ENCODE peak calls at places on chromosomes 5 and 9, in seven cellular contexts. Y is A549, P is endothelial cell of umbilical vein, U is SK-N-SH, V is K562, T is HCT116, W is HepG2. S is an unnamed sample.

GRCh38 chr9:106878943-106879916 is 16.3 kb downstream of the ZNF462 start:
- DNase-seq in Y (peak), P (peak), U (peak), V (no peak), T (no peak), W (no peak), S (no peak)

GRCh38 chr9:98591696-98592095 is 117.0 kb downstream of the GABBR2 start:
- DNase-seq in Y (no peak), P (no peak), U (no peak), V (no peak), T (no peak), W (no peak), S (no peak)

GRCh38 chr5:65268520-65268919 is 213.2 kb downstream of the ADAMTS6 start:
- DNase-seq in Y (no peak), P (no peak), U (no peak), V (no peak), T (no peak), W (no peak), S (no peak)

GRCh38 chr5:98031496-98031895 is 742.0 kb upstream of the RGMB start:
- DNase-seq in Y (no peak), P (no peak), U (no peak), V (no peak), T (no peak), W (no peak), S (peak)

GRCh38 chr9:134658378-134658955 is 16.9 kb downstream of the COL5A1 start:
- DNase-seq in Y (no peak), P (no peak), U (no peak), V (no peak), T (no peak), W (no peak), S (no peak)

GRCh38 chr5:154110781-154111180 is 72.0 kb downstream of the MFAP3 start:
- DNase-seq in Y (no peak), P (no peak), U (no peak), V (no peak), T (no peak), W (no peak), S (no peak)

GRCh38 chr5:156393980-156394379 is 67.0 kb downstream of the SGCD start:
- DNase-seq in Y (no peak), P (no peak), U (no peak), V (no peak), T (no peak), W (no peak), S (no peak)

GRCh38 chr5:139635606-139636206 is 12.4 kb upstream of the CXXC5 start:
- DNase-seq in Y (peak), P (peak), U (peak), V (peak), T (no peak), W (peak), S (peak)

GRCh38 chr9:116496167-116496566 is 190.9 kb upstream of the TRIM32 start:
- DNase-seq in Y (no peak), P (no peak), U (no peak), V (no peak), T (no peak), W (no peak), S (no peak)

GRCh38 chr5:76717222-76718083 is 1.5 kb downstream of the F2R start:
- DNase-seq in Y (no peak), P (no peak), U (no peak), V (peak), T (no peak), W (no peak), S (no peak)

GRCh38 chr5:76720988-76721569 is 5.2 kb downstream of the F2R start:
- DNase-seq in Y (no peak), P (no peak), U (no peak), V (no peak), T (no peak), W (no peak), S (peak)

GRCh38 chr5:76718381-76718832 is 2.5 kb downstream of the F2R start:
- DNase-seq in Y (no peak), P (peak), U (no peak), V (no peak), T (no peak), W (no peak), S (no peak)

GRCh38 chr5:76716456-76717157 is 681 bp downstream of the F2R start:
- DNase-seq in Y (peak), P (peak), U (peak), V (peak), T (no peak), W (no peak), S (no peak)

GRCh38 chr5:76718880-76719279 is 3.0 kb downstream of the F2R start:
- DNase-seq in Y (no peak), P (no peak), U (no peak), V (no peak), T (no peak), W (no peak), S (no peak)
- H3K4me3 ChIP-seq in Y (no peak), P (peak), U (peak), V (no peak), T (no peak), W (no peak), S (no peak)

GRCh38 chr5:55226934-55227737 is at the start of gene MCIDAS:
- DNase-seq in Y (peak), P (peak), U (peak), V (peak), T (peak), W (no peak), S (peak)
- TF ChIP-seq CTCF in Y (peak), P (peak), U (peak), V (no peak), T (no peak), W (peak), S (no peak)

DNA sequence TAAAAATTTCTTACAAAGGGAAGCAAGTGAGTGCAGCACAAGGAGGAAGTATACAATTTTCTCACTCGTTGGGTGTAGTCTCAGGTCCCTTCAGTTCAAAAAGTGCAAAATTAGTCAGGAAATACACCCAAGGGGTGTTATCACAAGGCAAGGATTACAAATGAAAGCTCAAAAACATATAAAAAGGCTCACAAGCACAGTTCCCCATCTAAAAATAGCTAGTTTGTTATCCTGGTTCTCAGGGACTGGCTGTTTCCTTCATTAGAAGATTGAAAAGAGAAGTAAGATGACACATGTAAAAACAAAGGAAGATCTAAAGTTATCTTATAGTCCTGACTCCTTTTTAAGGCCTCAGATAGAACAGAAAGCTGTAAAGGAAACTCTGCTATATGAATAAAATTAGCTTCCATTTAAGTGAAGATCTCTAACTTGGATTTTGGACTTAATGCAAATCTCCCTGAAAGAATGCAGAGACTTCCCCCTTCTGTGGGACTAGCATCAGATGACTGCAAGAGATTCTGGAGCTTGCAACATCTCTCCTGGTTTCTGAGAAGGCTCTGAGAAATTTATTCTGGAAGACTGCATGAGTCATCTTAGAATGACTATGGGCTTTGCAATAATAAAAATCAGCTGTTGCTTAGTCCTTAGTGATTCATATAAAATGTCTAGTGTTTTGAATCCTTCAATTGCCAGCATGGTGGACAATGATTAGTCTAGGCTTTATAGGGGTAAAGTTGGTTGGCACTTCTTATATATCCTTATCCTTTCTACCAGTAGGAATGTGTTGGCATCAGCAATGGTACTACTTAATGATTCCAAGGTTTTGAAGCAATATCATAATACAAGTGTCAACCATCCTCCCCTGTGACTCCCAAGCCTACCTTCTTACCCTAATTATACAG is 25.4 kb downstream of the DAB2 start:
- DNase-seq in Y (peak), P (peak), U (no peak), V (peak), T (peak), W (peak), S (peak)
- TF ChIP-seq MAX in Y (no peak), P (no peak), U (peak), V (no peak), T (peak), W (no peak), S (no peak)

GRCh38 chr9:130713286-130713975 is 19.9 kb downstream of the EXOSC2 start:
- DNase-seq in Y (no peak), P (peak), U (no peak), V (peak), T (no peak), W (no peak), S (peak)

GRCh38 chr9:130712564-130713285 is 19.1 kb downstream of the EXOSC2 start:
- DNase-seq in Y (peak), P (peak), U (peak), V (peak), T (peak), W (peak), S (peak)

GRCh38 chr9:130715270-130716077 is 21.9 kb downstream of the EXOSC2 start:
- DNase-seq in Y (no peak), P (peak), U (no peak), V (no peak), T (no peak), W (no peak), S (no peak)

GRCh38 chr9:130711469-130711868 is 17.9 kb downstream of the EXOSC2 start:
- DNase-seq in Y (no peak), P (no peak), U (no peak), V (no peak), T (no peak), W (no peak), S (no peak)

GRCh38 chr9:130714586-130715110 is 21.1 kb downstream of the EXOSC2 start:
- DNase-seq in Y (no peak), P (peak), U (no peak), V (no peak), T (no peak), W (no peak), S (no peak)
- H3K4me3 ChIP-seq in Y (peak), P (peak), U (peak), V (peak), T (peak), W (peak), S (peak)

DNA sequence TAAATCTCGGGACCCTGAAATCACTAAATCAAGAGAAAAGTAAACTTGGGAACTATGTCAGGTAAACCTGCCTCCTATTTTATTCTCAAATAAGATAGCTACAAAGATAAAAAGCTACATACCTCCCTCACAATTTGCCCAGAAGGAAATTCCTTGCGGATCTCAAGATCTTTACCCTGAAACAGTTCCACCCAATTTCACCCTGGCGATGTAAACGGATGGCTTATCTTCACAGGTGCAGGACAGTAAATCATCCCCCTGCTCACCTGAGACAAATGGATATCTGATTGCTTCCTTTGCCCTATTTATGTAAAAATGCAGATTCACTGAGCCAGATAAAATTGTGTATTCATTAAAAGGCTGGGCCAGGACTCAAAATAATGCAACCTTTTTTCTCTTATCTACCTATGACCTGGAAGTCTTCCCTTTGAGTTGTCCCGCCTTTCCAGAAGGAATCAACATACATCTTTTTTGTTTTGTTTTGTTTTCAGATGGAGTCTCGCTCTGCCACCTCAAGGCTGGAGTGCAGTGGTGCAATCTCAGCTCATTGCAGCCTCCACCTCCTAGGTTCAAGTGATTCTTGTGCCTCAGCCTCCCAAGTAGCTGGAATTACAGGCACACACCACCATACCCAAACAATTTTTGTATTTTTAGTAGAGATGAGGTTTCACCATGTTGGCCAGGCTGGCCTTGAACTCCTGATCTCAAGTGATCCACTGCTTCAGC is 13.8 kb downstream of the TMEM267 start:
- DNase-seq in Y (no peak), P (no peak), U (no peak), V (no peak), T (no peak), W (no peak), S (no peak)
- TF ChIP-seq CTCF in Y (no peak), P (no peak), U (no peak), V (no peak), T (no peak), W (peak), S (no peak)

GRCh38 chr5:8905021-8905420 is 640.9 kb downstream of the SEMA5A start:
- DNase-seq in Y (no peak), P (no peak), U (no peak), V (no peak), T (no peak), W (no peak), S (no peak)

GRCh38 chr5:8906303-8906967 is 639.4 kb downstream of the SEMA5A start:
- DNase-seq in Y (peak), P (no peak), U (no peak), V (no peak), T (no peak), W (no peak), S (no peak)

GRCh38 chr5:8912106-8912505 is 633.8 kb downstream of the SEMA5A start:
- DNase-seq in Y (no peak), P (no peak), U (no peak), V (no peak), T (no peak), W (no peak), S (no peak)

GRCh38 chr5:8907168-8907868 is 638.6 kb downstream of the SEMA5A start:
- DNase-seq in Y (no peak), P (no peak), U (no peak), V (no peak), T (no peak), W (no peak), S (no peak)

GRCh38 chr5:8908055-8908683 is 637.7 kb downstream of the SEMA5A start:
- DNase-seq in Y (peak), P (peak), U (peak), V (peak), T (no peak), W (no peak), S (peak)
- TF ChIP-seq MAX in Y (no peak), P (no peak), U (no peak), V (no peak), T (no peak), W (no peak), S (no peak)

GRCh38 chr9:113587471-113588031 is 124.0 kb downstream of the RGS3 start:
- DNase-seq in Y (no peak), P (peak), U (peak), V (peak), T (no peak), W (no peak), S (peak)
- H3K4me3 ChIP-seq in Y (no peak), P (no peak), U (no peak), V (no peak), T (no peak), W (no peak), S (no peak)

GRCh38 chr5:4447657-4448056 is 692.5 kb upstream of the ADAMTS16 start:
- DNase-seq in Y (no peak), P (no peak), U (no peak), V (no peak), T (no peak), W (no peak), S (no peak)

GRCh38 chr5:4453650-4454049 is 686.5 kb upstream of the ADAMTS16 start:
- DNase-seq in Y (no peak), P (no peak), U (no peak), V (no peak), T (no peak), W (no peak), S (no peak)
- TF ChIP-seq CTCF in Y (no peak), P (no peak), U (no peak), V (no peak), T (no peak), W (no peak), S (no peak)